ENCODE peak calls at places on chromosomes 6 and 20, in seven cellular contexts. H is IMR-90, E is HCT116, C is K562, R is H1, B is HepG2, I is GM12878. U is an unnamed sample.

GRCh38 chr6:127503022-127503421 is 16.1 kb downstream of the MTCL3 start:
- DNase-seq in H (no peak), E (no peak), C (no peak), R (no peak), B (no peak), I (no peak), U (no peak)

GRCh38 chr6:79422666-79423065 is 114.6 kb downstream of the LCA5 start:
- DNase-seq in H (no peak), E (no peak), C (no peak), R (no peak), B (no peak), I (no peak), U (no peak)

GRCh38 chr20:460707-461106 is 1.6 kb downstream of the TBC1D20 start:
- DNase-seq in H (no peak), E (no peak), C (no peak), R (no peak), B (peak), I (no peak), U (peak)

GRCh38 chr6:1255646-1256365 is 56.1 kb upstream of the FOXQ1 start:
- DNase-seq in H (peak), E (no peak), C (no peak), R (no peak), B (no peak), I (no peak), U (no peak)

GRCh38 chr20:5400164-5400762 is 83.5 kb upstream of the PROKR2 start:
- DNase-seq in H (peak), E (no peak), C (peak), R (peak), B (peak), I (no peak), U (no peak)

GRCh38 chr6:142377112-142377848 is 75.5 kb downstream of the ADGRG6 start:
- DNase-seq in H (peak), E (peak), C (peak), R (peak), B (peak), I (no peak), U (peak)

GRCh38 chr20:6122111-6122872 is 538 bp downstream of the FERMT1 start:
- DNase-seq in H (peak), E (no peak), C (no peak), R (peak), B (peak), I (no peak), U (peak)

GRCh38 chr6:98904096-98904495 is 43.6 kb downstream of the FBXL4 start:
- DNase-seq in H (peak), E (no peak), C (no peak), R (no peak), B (no peak), I (no peak), U (no peak)

GRCh38 chr6:88301888-88302768 is 136.0 kb upstream of the CNR1 start:
- DNase-seq in H (no peak), E (no peak), C (peak), R (no peak), B (peak), I (no peak), U (no peak)

GRCh38 chr6:112383191-112383590 is 36.1 kb downstream of the RFPL4B start:
- DNase-seq in H (no peak), E (no peak), C (no peak), R (no peak), B (no peak), I (no peak), U (no peak)

GRCh38 chr6:158417760-158418098 is 105.5 kb downstream of the TULP4 start:
- DNase-seq in H (peak), E (no peak), C (no peak), R (no peak), B (no peak), I (no peak), U (no peak)

GRCh38 chr20:50467618-50468373 is 42.4 kb upstream of the PTPN1 start:
- DNase-seq in H (peak), E (peak), C (peak), R (no peak), B (peak), I (no peak), U (peak)

GRCh38 chr6:128632131-128632530 is 111.7 kb upstream of the PTPRK start:
- DNase-seq in H (peak), E (no peak), C (no peak), R (no peak), B (peak), I (no peak), U (no peak)

GRCh38 chr20:49680475-49680874 is 33.2 kb downstream of the B4GALT5 start:
- DNase-seq in H (no peak), E (no peak), C (no peak), R (no peak), B (no peak), I (no peak), U (no peak)

GRCh38 chr6:93644611-93645010 is 225.3 kb upstream of the EPHA7 start:
- DNase-seq in H (no peak), E (no peak), C (no peak), R (no peak), B (peak), I (no peak), U (no peak)

GRCh38 chr6:41531591-41532582 is 14.3 kb upstream of the FOXP4 start:
- DNase-seq in H (peak), E (no peak), C (no peak), R (no peak), B (no peak), I (peak), U (no peak)

GRCh38 chr6:75273009-75273408 is 11.6 kb downstream of the TMEM30A start:
- DNase-seq in H (no peak), E (no peak), C (no peak), R (no peak), B (no peak), I (no peak), U (no peak)

GRCh38 chr6:113833537-113833936 is 23.6 kb upstream of the MARCKS start:
- DNase-seq in H (peak), E (no peak), C (no peak), R (no peak), B (no peak), I (no peak), U (no peak)

GRCh38 chr6:157017861-157018260 is 240.7 kb downstream of the ARID1B start:
- DNase-seq in H (peak), E (no peak), C (no peak), R (no peak), B (no peak), I (no peak), U (no peak)

GRCh38 chr6:6494677-6495076 is 93.8 kb upstream of the LY86 start:
- DNase-seq in H (no peak), E (peak), C (peak), R (peak), B (peak), I (peak), U (peak)

GRCh38 chr6:166942393-166943168 is 13.8 kb downstream of the RNASET2 start:
- DNase-seq in H (peak), E (no peak), C (peak), R (no peak), B (no peak), I (no peak), U (no peak)

GRCh38 chr6:116616757-116617093 is 446 bp downstream of the RSPH4A start:
- DNase-seq in H (no peak), E (no peak), C (peak), R (peak), B (no peak), I (no peak), U (peak)

GRCh38 chr6:160036790-160037206 is 67.9 kb downstream of the IGF2R start:
- DNase-seq in H (peak), E (no peak), C (no peak), R (no peak), B (no peak), I (no peak), U (no peak)

GRCh38 chr6:110554966-110555460 is 78.6 kb upstream of the SLC22A16 start:
- DNase-seq in H (no peak), E (no peak), C (no peak), R (no peak), B (peak), I (no peak), U (no peak)

GRCh38 chr6:150613269-150613668 is 13.6 kb downstream of the PLEKHG1 start:
- DNase-seq in H (no peak), E (no peak), C (no peak), R (no peak), B (no peak), I (no peak), U (no peak)

GRCh38 chr6:75144396-75144795 is 61.5 kb downstream of the COL12A1 start:
- DNase-seq in H (no peak), E (no peak), C (no peak), R (no peak), B (no peak), I (no peak), U (no peak)

GRCh38 chr6:102582569-102582968 is 1189.1 kb downstream of the GRIK2 start:
- DNase-seq in H (no peak), E (no peak), C (no peak), R (no peak), B (no peak), I (no peak), U (no peak)

GRCh38 chr6:4091926-4092325 is 13.0 kb upstream of the FAM217A start:
- DNase-seq in H (no peak), E (no peak), C (no peak), R (no peak), B (no peak), I (no peak), U (no peak)

GRCh38 chr6:35494161-35494563 is 2.7 kb downstream of the TEAD3 start:
- DNase-seq in H (peak), E (no peak), C (no peak), R (no peak), B (no peak), I (no peak), U (no peak)
- TF ChIP-seq CEBPB in H (no peak), E (no peak), C (no peak), R (no peak), B (no peak), I (no peak), U (no peak)

DNA sequence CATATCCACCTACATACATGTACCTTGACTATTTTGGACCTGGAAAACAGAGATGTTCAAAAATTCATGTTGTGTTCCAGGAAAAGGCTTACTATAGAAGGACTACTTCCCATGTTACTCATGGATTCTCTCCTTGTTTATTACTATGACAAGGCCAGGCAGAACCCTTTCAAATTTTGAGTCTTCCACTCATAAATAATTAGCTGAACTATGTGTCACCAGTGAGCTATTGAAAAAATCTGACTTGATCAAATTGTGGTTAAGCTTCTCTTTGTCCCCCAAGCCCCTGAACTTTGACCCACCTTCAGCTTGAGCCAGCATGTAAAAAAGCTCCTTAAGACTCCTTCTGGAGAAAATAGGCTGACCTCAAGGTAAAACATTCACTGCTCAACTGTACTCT is 1142.8 kb upstream of the EYS start:
- DNase-seq in H (no peak), E (no peak), C (no peak), R (no peak), B (no peak), I (no peak), U (no peak)
- TF ChIP-seq CEBPB in H (no peak), E (no peak), C (no peak), R (no peak), B (no peak), I (no peak), U (no peak)

DNA sequence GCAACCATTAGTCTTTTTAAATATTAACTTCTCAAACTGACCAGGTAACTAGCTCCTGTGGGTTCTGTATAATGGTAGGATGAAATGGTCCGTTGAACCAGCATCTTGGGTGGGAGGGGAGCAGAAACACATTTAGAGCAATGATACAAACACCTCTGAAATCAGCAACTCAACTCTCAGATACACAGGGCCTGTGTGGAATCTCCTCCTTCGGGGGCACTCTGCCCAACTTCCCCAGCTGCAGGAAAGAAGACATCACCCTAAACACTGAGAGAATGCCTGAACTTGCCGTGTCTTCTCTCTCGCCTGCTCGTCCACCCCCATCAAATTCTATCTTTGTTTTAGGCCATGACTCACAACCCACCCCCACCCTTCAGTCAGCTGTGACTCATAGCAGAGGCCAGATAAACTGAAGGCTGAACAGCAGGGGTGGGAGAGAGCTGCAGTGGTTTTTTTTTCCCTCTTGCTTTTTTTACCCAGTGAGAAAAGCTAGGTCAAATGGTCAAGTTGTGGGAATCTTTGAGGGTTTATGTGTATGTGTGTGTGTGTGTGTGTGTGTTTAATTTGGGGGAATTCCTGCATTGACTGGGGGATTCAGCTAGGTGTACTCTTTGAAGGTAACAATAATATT is 593.4 kb upstream of the JAG1 start:
- DNase-seq in H (peak), E (peak), C (peak), R (no peak), B (peak), I (peak), U (peak)
- TF ChIP-seq CEBPB in H (no peak), E (peak), C (no peak), R (no peak), B (no peak), I (peak), U (no peak)

DNA sequence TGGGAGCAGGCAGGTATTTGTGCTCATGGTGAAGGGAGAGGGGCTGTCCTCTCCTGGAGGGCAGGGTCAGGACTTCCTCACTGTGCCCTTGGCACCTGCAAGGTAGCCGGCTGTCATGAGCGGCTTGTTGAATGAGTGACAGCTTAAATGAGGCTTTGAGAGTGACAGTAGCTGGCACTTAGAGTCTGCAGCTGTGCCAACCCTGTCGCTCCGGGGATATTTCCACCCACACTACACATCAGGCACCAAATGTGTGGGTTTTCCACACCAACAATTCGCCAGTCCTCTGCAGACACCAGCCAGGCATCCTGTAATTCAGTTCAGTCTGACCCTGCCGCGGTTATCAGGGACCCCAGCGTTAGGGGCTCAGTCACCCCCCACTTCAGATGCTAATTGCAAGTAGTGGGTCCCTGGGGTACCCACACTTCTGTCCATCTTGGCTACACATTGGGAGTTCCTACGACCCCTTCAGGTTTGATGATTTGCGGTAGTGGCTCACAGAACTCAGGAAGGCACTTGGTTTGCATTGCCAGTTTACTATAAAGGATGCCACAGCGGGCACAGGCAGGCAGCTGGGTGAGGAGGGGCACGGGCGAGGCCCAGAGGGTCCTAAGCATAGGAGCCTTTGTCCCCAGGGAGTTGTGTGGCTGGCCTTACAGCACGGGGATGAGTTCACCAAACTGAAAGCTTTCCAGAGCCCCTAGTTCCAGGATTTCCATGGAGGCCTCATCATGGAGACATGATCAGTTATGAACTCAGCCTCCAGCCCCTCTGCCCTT is 9.1 kb downstream of the MTG2 start:
- DNase-seq in H (no peak), E (no peak), C (no peak), R (no peak), B (no peak), I (no peak), U (no peak)
- TF ChIP-seq CEBPB in H (no peak), E (no peak), C (no peak), R (no peak), B (no peak), I (no peak), U (no peak)

U was measured in A549.